ENCODE peak calls at places on chromosomes 11 and 22, in eight cellular contexts. D, S, M, C, B, Y, Z and R are unnamed samples. For H3K4me1, the result is how much of the 10 kb centered on the place peaks cover.

GRCh38 chr11:130599073-130599654 is 150.7 kb downstream of the ADAMTS15 start:
- DNase-seq in D (peak), S (no peak), M (peak), C (no peak), B (peak), Y (peak), Z (peak), R (no peak)

GRCh38 chr22:49761836-49762235 is 65.8 kb downstream of the BRD1 start:
- DNase-seq in D (no peak), S (no peak), M (no peak), C (no peak), B (no peak), Y (no peak), Z (no peak), R (no peak)

GRCh38 chr22:31646186-31647019 is 15.6 kb downstream of the PISD start:
- DNase-seq in D (no peak), S (peak), M (no peak), C (peak), B (no peak), Y (peak), Z (no peak), R (no peak)

GRCh38 chr11:99693941-99694492 is 673.3 kb downstream of the CNTN5 start:
- DNase-seq in D (no peak), S (peak), M (no peak), C (no peak), B (no peak), Y (no peak), Z (no peak), R (no peak)

GRCh38 chr11:32173435-32173834 is 82.6 kb downstream of the RCN1 start:
- DNase-seq in D (no peak), S (no peak), M (peak), C (no peak), B (peak), Y (peak), Z (peak), R (no peak)

GRCh38 chr11:108871867-108872266 is 207.0 kb downstream of the DDX10 start:
- DNase-seq in D (no peak), S (no peak), M (no peak), C (no peak), B (no peak), Y (no peak), Z (no peak), R (no peak)

GRCh38 chr11:11400635-11401232 is 47.7 kb upstream of the CSNK2A3 start:
- DNase-seq in D (no peak), S (no peak), M (no peak), C (no peak), B (no peak), Y (no peak), Z (no peak), R (no peak)

GRCh38 chr11:38950882-38951281 is 2352.8 kb upstream of the RAG2 start:
- DNase-seq in D (no peak), S (no peak), M (no peak), C (no peak), B (no peak), Y (no peak), Z (no peak), R (no peak)

GRCh38 chr11:19241260-19242183 is 777 bp upstream of the E2F8 start:
- DNase-seq in D (peak), S (no peak), M (no peak), C (no peak), B (no peak), Y (peak), Z (peak), R (no peak)

GRCh38 chr11:32385998-32386397 is 49.3 kb downstream of the WT1 start:
- DNase-seq in D (peak), S (no peak), M (no peak), C (no peak), B (peak), Y (no peak), Z (no peak), R (no peak)

GRCh38 chr11:8309311-8309710 is 45.6 kb upstream of the LMO1 start:
- DNase-seq in D (no peak), S (no peak), M (peak), C (no peak), B (no peak), Y (no peak), Z (no peak), R (no peak)

GRCh38 chr22:36065462-36065774 is 36.8 kb upstream of the RBFOX2 start:
- DNase-seq in D (no peak), S (no peak), M (no peak), C (no peak), B (no peak), Y (no peak), Z (no peak), R (no peak)

GRCh38 chr22:45328822-45329535 is 19.2 kb downstream of the FAM118A start:
- DNase-seq in D (no peak), S (no peak), M (no peak), C (no peak), B (no peak), Y (no peak), Z (no peak), R (no peak)

GRCh38 chr11:133955945-133956421 is 785 bp downstream of the IGSF9B start:
- DNase-seq in D (peak), S (no peak), M (no peak), C (no peak), B (no peak), Y (no peak), Z (no peak), R (no peak)

GRCh38 chr22:50112151-50113118 is 22.6 kb downstream of the MOV10L1 start:
- DNase-seq in D (no peak), S (no peak), M (no peak), C (no peak), B (no peak), Y (peak), Z (peak), R (no peak)

GRCh38 chr11:65026810-65027209 is 429 bp upstream of the SNX15 start:
- DNase-seq in D (no peak), S (no peak), M (no peak), C (peak), B (no peak), Y (no peak), Z (no peak), R (no peak)

GRCh38 chr11:8777907-8778767 is 95.5 kb downstream of the RPL27A start:
- DNase-seq in D (peak), S (no peak), M (peak), C (no peak), B (peak), Y (peak), Z (peak), R (no peak)

GRCh38 chr11:116328410-116328809 is 444.4 kb downstream of the BUD13 start:
- DNase-seq in D (no peak), S (no peak), M (no peak), C (no peak), B (no peak), Y (no peak), Z (no peak), R (no peak)

GRCh38 chr11:45857834-45858492 is 10.7 kb downstream of the CRY2 start:
- DNase-seq in D (peak), S (no peak), M (no peak), C (no peak), B (no peak), Y (peak), Z (peak), R (no peak)
- H3K4me1 ChIP-seq in D (half or more), S (under half), M (half or more), C (under half), B (under half), Y (under half), Z (half or more), R (under half)

GRCh38 chr11:69388661-69389060 is 92.8 kb upstream of the LINC01488 start:
- DNase-seq in D (no peak), S (no peak), M (no peak), C (no peak), B (no peak), Y (no peak), Z (no peak), R (no peak)

GRCh38 chr11:69385832-69386415 is 92.0 kb downstream of the MYEOV start:
- DNase-seq in D (no peak), S (no peak), M (peak), C (no peak), B (no peak), Y (no peak), Z (no peak), R (no peak)

GRCh38 chr11:69386594-69387408 is 92.8 kb downstream of the MYEOV start:
- DNase-seq in D (no peak), S (no peak), M (peak), C (no peak), B (no peak), Y (no peak), Z (no peak), R (no peak)

GRCh38 chr11:69387409-69387885 is 93.5 kb downstream of the MYEOV start:
- DNase-seq in D (no peak), S (no peak), M (no peak), C (no peak), B (no peak), Y (no peak), Z (no peak), R (no peak)

DNA sequence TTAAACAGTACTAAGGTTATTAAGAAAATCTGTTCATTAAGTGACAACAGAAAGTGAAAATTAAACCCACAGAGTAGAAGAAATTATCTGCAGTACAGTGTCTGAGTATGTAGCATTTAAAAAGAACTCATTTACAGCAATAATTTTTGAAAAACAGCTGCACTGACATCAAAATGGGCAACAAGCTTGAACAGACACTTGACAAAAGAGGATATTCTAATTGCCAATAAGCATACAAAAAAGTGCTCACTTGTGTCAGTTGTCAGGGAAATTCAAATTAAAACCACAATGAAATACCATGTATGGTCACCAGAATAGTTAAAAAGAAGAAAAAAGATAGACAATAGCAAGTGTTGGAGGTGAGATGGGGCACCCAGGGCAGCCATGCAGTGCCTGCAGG is 93.3 kb upstream of the LINC01488 start:
- DNase-seq in D (no peak), S (no peak), M (no peak), C (no peak), B (no peak), Y (no peak), Z (no peak), R (no peak)
- H3K4me1 ChIP-seq in D (under half), S (under half), M (under half), C (under half), B (under half), Y (under half), Z (under half), R (under half)

GRCh38 chr11:57641011-57641410 is 8.7 kb downstream of the YPEL4 start:
- DNase-seq in D (peak), S (no peak), M (no peak), C (no peak), B (peak), Y (no peak), Z (no peak), R (no peak)
- H3K4me1 ChIP-seq in D (half or more), S (under half), M (under half), C (under half), B (under half), Y (under half), Z (half or more), R (under half)

GRCh38 chr11:57903011-57903410 is 120.7 kb upstream of the OR9Q1 start:
- DNase-seq in D (no peak), S (no peak), M (no peak), C (no peak), B (no peak), Y (no peak), Z (no peak), R (no peak)
- H3K4me1 ChIP-seq in D (under half), S (under half), M (under half), C (half or more), B (under half), Y (under half), Z (under half), R (under half)

GRCh38 chr22:28981818-28982499 is 79.7 kb downstream of the C22orf31 start:
- DNase-seq in D (no peak), S (no peak), M (no peak), C (no peak), B (no peak), Y (no peak), Z (no peak), R (no peak)
- H3K4me1 ChIP-seq in D (under half), S (under half), M (under half), C (under half), B (under half), Y (under half), Z (under half), R (under half)